ENCODE peak calls at places on chromosomes 5 and 9, in eight cellular contexts. G is GM10248, Y is head of caudate nucleus, V is type B pancreatic cell, A is lower lobe of right lung, U is GM23248, H is T-helper 17 cell, J is T-helper 2 cell. Q is an unnamed sample.

GRCh38 chr5:151628112-151628823 is 37.1 kb upstream of the FAT2 start:
- DNase-seq in G (no peak), Y (no peak), V (no peak), A (no peak), U (peak; percentile 72), H (no peak), J (no peak), Q (no peak)

GRCh38 chr5:180599981-180600553 is 8.8 kb upstream of the SCGB3A1 start:
- DNase-seq in G (peak; percentile 13), Y (no peak), V (peak; percentile 59), A (no peak), U (no peak), H (no peak), J (no peak), Q (no peak)

GRCh38 chr5:181217805-181218065 is 5.3 kb upstream of the TRIM41 start:
- DNase-seq in G (no peak), Y (peak; percentile 40), V (no peak), A (no peak), U (no peak), H (no peak), J (no peak), Q (no peak)

GRCh38 chr5:143061161-143061945 is 291.2 kb downstream of the ARHGAP26 start:
- DNase-seq in G (no peak), Y (no peak), V (no peak), A (no peak), U (peak; percentile 82), H (no peak), J (no peak), Q (no peak)

GRCh38 chr5:179893076-179893957 is 14.4 kb downstream of the TBC1D9B start:
- DNase-seq in G (no peak), Y (no peak), V (no peak), A (no peak), U (no peak), H (no peak), J (no peak), Q (no peak)

GRCh38 chr5:79201206-79201605 is 34.7 kb upstream of the JMY start:
- DNase-seq in G (no peak), Y (no peak), V (peak; percentile 1), A (no peak), U (no peak), H (no peak), J (no peak), Q (no peak)

GRCh38 chr5:96218653-96219052 is 214.4 kb downstream of the PCSK1 start:
- DNase-seq in G (no peak), Y (no peak), V (no peak), A (no peak), U (no peak), H (no peak), J (no peak), Q (no peak)

GRCh38 chr5:74653991-74654390 is 13.5 kb upstream of the ENC1 start:
- DNase-seq in G (no peak), Y (no peak), V (no peak), A (no peak), U (no peak), H (no peak), J (no peak), Q (no peak)

GRCh38 chr9:27602107-27602836 is 29.0 kb upstream of the C9orf72 start:
- DNase-seq in G (no peak), Y (no peak), V (no peak), A (no peak), U (no peak), H (no peak), J (no peak), Q (no peak)

GRCh38 chr9:21615018-21615417 is 132.9 kb upstream of the IFNE start:
- DNase-seq in G (no peak), Y (no peak), V (no peak), A (no peak), U (no peak), H (no peak), J (no peak), Q (no peak)

GRCh38 chr5:88033191-88033590 is 235.5 kb downstream of the TMEM161B start:
- DNase-seq in G (no peak), Y (no peak), V (no peak), A (no peak), U (no peak), H (no peak), J (no peak), Q (no peak)

GRCh38 chr9:105054488-105054887 is 126.5 kb upstream of the ABCA1 start:
- DNase-seq in G (no peak), Y (no peak), V (no peak), A (no peak), U (peak; percentile 76), H (no peak), J (no peak), Q (no peak)

GRCh38 chr5:177985430-177986040 is 10.5 kb downstream of the PROP1 start:
- DNase-seq in G (no peak), Y (no peak), V (no peak), A (no peak), U (no peak), H (no peak), J (no peak), Q (no peak)

GRCh38 chr9:137021979-137022619 is 5.9 kb downstream of the ABCA2 start:
- DNase-seq in G (peak; percentile 61), Y (peak; percentile 75), V (no peak), A (peak; percentile 73), U (peak; percentile 85), H (peak; percentile 53), J (peak; percentile 73), Q (peak; percentile 66)

GRCh38 chr9:89195149-89195797 is 16.7 kb upstream of the SHC3 start:
- DNase-seq in G (no peak), Y (no peak), V (no peak), A (no peak), U (no peak), H (no peak), J (no peak), Q (no peak)

GRCh38 chr9:99143661-99144060 is 38.7 kb downstream of the TGFBR1 start:
- DNase-seq in G (no peak), Y (no peak), V (no peak), A (no peak), U (peak; percentile 28), H (no peak), J (no peak), Q (no peak)

GRCh38 chr9:86836797-86837196 is 110.5 kb downstream of the GAS1 start:
- DNase-seq in G (peak; percentile 14), Y (no peak), V (no peak), A (no peak), U (no peak), H (no peak), J (no peak), Q (no peak)

GRCh38 chr5:57066921-57067914 is 106.6 kb upstream of the GPBP1 start:
- DNase-seq in G (no peak), Y (no peak), V (no peak), A (no peak), U (no peak), H (no peak), J (no peak), Q (no peak)

GRCh38 chr9:122186777-122187176 is 27.1 kb downstream of the MORN5 start:
- DNase-seq in G (no peak), Y (no peak), V (no peak), A (no peak), U (no peak), H (no peak), J (no peak), Q (no peak)

GRCh38 chr5:174736351-174736721 is 12.0 kb downstream of the MSX2 start:
- DNase-seq in G (no peak), Y (no peak), V (no peak), A (no peak), U (peak; percentile 94), H (no peak), J (no peak), Q (no peak)

GRCh38 chr5:135214897-135215616 is 181.0 kb upstream of the PITX1 start:
- DNase-seq in G (no peak), Y (no peak), V (peak; percentile 31), A (no peak), U (peak; percentile 46), H (no peak), J (no peak), Q (no peak)

Q was measured in Jurkat, Clone E6-1.